ENCODE peak calls at places on chromosome 7, in nine cellular contexts. N is endothelial cell, Y is AG10803, V is spleen, K is GM20000, G is cardiac fibroblast, I is neural progenitor cell, H is suprapubic skin, O is uterus. R is an unnamed sample.

GRCh38 chr7:79980376-79980775 is 154.3 kb upstream of the GNAI1 start:
- DNase-seq in H (no peak), G (no peak), I (no peak), O (no peak), V (no peak), N (no peak), K (no peak), Y (no peak), R (no peak)

GRCh38 chr7:111869266-111869665 is 307.0 kb upstream of the IMMP2L start:
- DNase-seq in N (no peak), O (no peak), K (no peak), G (no peak), V (no peak), H (no peak), I (no peak), Y (no peak), R (no peak)

GRCh38 chr7:148242271-148242801 is 348.2 kb upstream of the C7orf33 start:
- DNase-seq in O (peak), H (no peak), Y (peak), V (no peak), N (peak), I (peak), K (peak), G (peak), R (no peak)

GRCh38 chr7:103630318-103630717 is 184.3 kb upstream of the SLC26A5 start:
- DNase-seq in K (no peak), Y (peak), V (no peak), H (no peak), G (peak), N (no peak), I (no peak), O (no peak), R (no peak)

GRCh38 chr7:157238087-157238486 is 98.7 kb upstream of the DNAJB6 start:
- DNase-seq in O (no peak), H (no peak), G (no peak), V (no peak), K (no peak), I (no peak), N (no peak), Y (no peak), R (no peak)

GRCh38 chr7:55425141-55425752 is 60.1 kb downstream of the LANCL2 start:
- DNase-seq in Y (no peak), H (no peak), V (no peak), N (no peak), O (no peak), G (no peak), I (no peak), K (no peak), R (no peak)

GRCh38 chr7:123208793-123209192 is 9.0 kb upstream of the SLC13A1 start:
- DNase-seq in O (no peak), H (no peak), Y (no peak), V (no peak), N (no peak), I (peak), K (peak), G (peak), R (no peak)

GRCh38 chr7:116315293-116315692 is 105.0 kb downstream of the TES start:
- DNase-seq in Y (peak), N (no peak), I (peak), H (no peak), V (no peak), G (no peak), K (no peak), O (no peak), R (no peak)

GRCh38 chr7:13990319-13990983 is 985 bp upstream of the ETV1 start:
- DNase-seq in I (peak), G (peak), N (peak), K (peak), V (peak), O (peak), Y (peak), H (no peak), R (no peak)

GRCh38 chr7:84704380-84704779 is 482.5 kb downstream of the SEMA3D start:
- DNase-seq in N (no peak), Y (no peak), V (no peak), G (no peak), I (peak), K (no peak), H (no peak), O (no peak), R (no peak)

GRCh38 chr7:27158436-27159277 is 2.2 kb upstream of the HOXA7 start:
- DNase-seq in O (peak), H (peak), V (peak), G (no peak), N (no peak), I (no peak), K (no peak), Y (no peak), R (no peak)

GRCh38 chr7:30365626-30366025 is 81.2 kb downstream of the ZNRF2 start:
- DNase-seq in V (no peak), N (no peak), K (no peak), H (no peak), O (no peak), Y (peak), I (no peak), G (no peak), R (no peak)

GRCh38 chr7:132411142-132411541 is 165.1 kb downstream of the PLXNA4 start:
- DNase-seq in G (no peak), H (no peak), I (no peak), N (no peak), O (no peak), Y (no peak), V (peak), K (no peak), R (no peak)

GRCh38 chr7:91233201-91233600 is 31.0 kb upstream of the FZD1 start:
- DNase-seq in G (no peak), Y (peak), K (no peak), V (no peak), O (no peak), H (no peak), I (no peak), N (no peak), R (no peak)

GRCh38 chr7:123522061-123522460 is 12.3 kb downstream of the IQUB start:
- DNase-seq in K (no peak), Y (no peak), H (no peak), O (no peak), N (no peak), V (no peak), G (no peak), I (no peak), R (no peak)

GRCh38 chr7:151711906-151712771 is 164.8 kb downstream of the PRKAG2 start:
- DNase-seq in Y (no peak), H (no peak), K (no peak), I (no peak), V (no peak), G (no peak), O (no peak), N (no peak), R (no peak)

GRCh38 chr7:99459087-99459486 is 6.9 kb downstream of the ATP5MF start:
- DNase-seq in N (peak), O (no peak), K (no peak), I (peak), H (no peak), V (no peak), G (peak), Y (peak), R (no peak)

GRCh38 chr7:23266918-23267317 is 20.3 kb downstream of the GPNMB start:
- DNase-seq in V (no peak), K (no peak), O (no peak), I (no peak), H (no peak), N (no peak), G (no peak), Y (no peak), R (no peak)

GRCh38 chr7:133369130-133369529 is 116.3 kb downstream of the EXOC4 start:
- DNase-seq in Y (no peak), I (no peak), V (no peak), G (no peak), O (no peak), K (no peak), H (no peak), N (no peak), R (no peak)

GRCh38 chr7:25255603-25256320 is 27.5 kb upstream of the NPVF start:
- DNase-seq in N (no peak), V (no peak), Y (no peak), H (no peak), G (no peak), K (no peak), O (no peak), I (peak), R (no peak)

GRCh38 chr7:22549051-22549450 is 49.1 kb upstream of the STEAP1B start:
- DNase-seq in V (no peak), H (no peak), Y (no peak), K (no peak), G (no peak), N (no peak), I (no peak), O (no peak), R (no peak)

GRCh38 chr7:41700044-41700471 is 2.8 kb downstream of the INHBA start:
- DNase-seq in K (no peak), V (no peak), Y (no peak), I (peak), H (no peak), G (no peak), O (no peak), N (no peak), R (no peak)

GRCh38 chr7:106110238-106110560 is 1.9 kb downstream of the SYPL1 start:
- DNase-seq in K (no peak), V (no peak), O (no peak), H (no peak), Y (peak), G (peak), I (no peak), N (no peak), R (no peak)

GRCh38 chr7:94223375-94224084 is 171.2 kb upstream of the COL1A2 start:
- DNase-seq in O (no peak), N (peak), H (no peak), K (peak), Y (peak), G (peak), I (peak), V (no peak), R (no peak)

GRCh38 chr7:75739796-75740672 is 1.3 kb upstream of the HIP1 start:
- DNase-seq in G (peak), Y (no peak), V (no peak), I (no peak), K (peak), O (no peak), H (no peak), N (no peak), R (no peak)

GRCh38 chr7:23011222-23011924 is 2.6 kb downstream of the HYCC1 start:
- DNase-seq in N (no peak), Y (no peak), O (no peak), K (no peak), G (no peak), V (no peak), H (no peak), I (no peak), R (no peak)

GRCh38 chr7:30173058-30173897 is 38.5 kb downstream of the MTURN start:
- DNase-seq in Y (peak), N (no peak), O (peak), K (no peak), H (peak), G (peak), I (peak), V (no peak), R (peak)

GRCh38 chr7:92586403-92586802 is 3.8 kb downstream of the FAM133B start:
- DNase-seq in I (no peak), G (peak), N (no peak), H (no peak), Y (peak), V (no peak), K (no peak), O (no peak), R (no peak)

DNA sequence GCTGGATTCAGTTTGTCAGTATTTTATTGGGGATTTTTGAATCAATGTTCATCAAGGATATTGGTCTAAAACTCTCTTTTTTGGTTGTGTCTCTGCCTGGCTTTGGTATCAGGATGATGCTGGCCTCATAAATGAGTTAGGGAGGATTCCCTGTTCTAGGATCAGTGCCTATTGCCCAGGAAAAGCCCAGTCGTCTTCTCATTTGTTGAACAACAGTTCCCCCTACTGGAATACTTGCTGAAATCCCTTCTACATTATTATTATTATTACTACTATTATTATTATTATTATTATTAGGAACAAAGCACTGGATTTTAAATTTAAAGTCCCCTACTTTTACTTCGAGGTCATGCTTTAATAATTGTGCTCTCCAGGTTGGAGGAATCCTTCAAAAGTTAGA is 528.9 kb downstream of the MAGI2 start:
- DNase-seq in Y (peak), O (no peak), K (no peak), G (peak), I (peak), N (peak), V (no peak), H (no peak), R (no peak)
- TF ChIP-seq CTCF in Y (peak), O (no peak), K (no peak), G (no peak), I (peak), N (peak), V (no peak), H (no peak), R (peak)

GRCh38 chr7:127557803-127558202 is 27.6 kb downstream of the GCC1 start:
- DNase-seq in V (no peak), Y (no peak), H (no peak), I (no peak), O (no peak), G (peak), N (no peak), K (no peak), R (no peak)
- TF ChIP-seq CTCF in V (no peak), Y (peak), H (no peak), I (no peak), O (no peak), G (no peak), N (no peak), K (no peak), R (no peak)

GRCh38 chr7:121366852-121367431 is 29.2 kb downstream of the FAM3C start:
- DNase-seq in V (no peak), K (no peak), G (peak), I (peak), H (no peak), O (peak), N (peak), Y (peak), R (no peak)
- TF ChIP-seq CTCF in V (peak), K (peak), G (peak), I (peak), H (peak), O (peak), N (peak), Y (peak), R (peak)

DNA sequence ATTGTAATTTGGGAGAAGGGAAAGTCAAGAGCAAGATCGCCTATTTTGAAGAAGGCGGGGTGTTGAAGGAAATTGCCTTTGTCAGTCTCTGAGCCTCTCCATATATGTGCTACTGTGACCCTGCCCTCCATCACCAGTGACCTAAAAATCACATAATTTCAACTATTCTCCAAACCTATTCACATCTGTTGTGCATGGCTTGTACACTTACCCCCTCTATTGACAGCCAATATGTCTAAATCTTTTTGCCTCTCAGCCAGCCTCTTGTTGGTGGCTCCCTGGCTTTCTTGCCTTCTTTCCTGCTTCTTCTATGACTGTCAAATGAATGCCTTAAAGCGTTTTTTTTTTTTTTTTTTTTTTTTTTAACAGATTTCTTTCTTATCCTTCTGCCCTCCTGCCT is 295.6 kb downstream of the AUTS2 start:
- DNase-seq in G (peak), O (no peak), V (no peak), Y (peak), N (peak), H (no peak), I (peak), K (peak), R (no peak)
- TF ChIP-seq CTCF in G (peak), O (peak), V (no peak), Y (peak), N (no peak), H (no peak), I (peak), K (peak), R (peak)

GRCh38 chr7:44966731-44967538 is 11.9 kb downstream of the MYO1G start:
- DNase-seq in N (no peak), I (no peak), H (no peak), Y (no peak), O (no peak), G (no peak), V (no peak), K (peak), R (no peak)

GRCh38 chr7:44965937-44966730 is 12.7 kb downstream of the MYO1G start:
- DNase-seq in G (no peak), Y (no peak), K (peak), I (no peak), N (no peak), O (no peak), H (peak), V (peak), R (no peak)

GRCh38 chr7:44969701-44970494 is 8.9 kb downstream of the MYO1G start:
- DNase-seq in G (no peak), V (peak), N (no peak), O (no peak), Y (no peak), H (no peak), K (no peak), I (no peak), R (no peak)

GRCh38 chr7:44969049-44969700 is 9.6 kb downstream of the MYO1G start:
- DNase-seq in H (no peak), O (no peak), K (no peak), N (no peak), G (no peak), V (peak), Y (no peak), I (no peak), R (no peak)

GRCh38 chr7:44967571-44968446 is 11.0 kb downstream of the MYO1G start:
- DNase-seq in N (peak), H (peak), O (no peak), Y (no peak), G (peak), V (peak), K (peak), I (peak), R (no peak)
- TF ChIP-seq CTCF in N (no peak), H (no peak), O (peak), Y (peak), G (peak), V (no peak), K (no peak), I (peak), R (peak)

DNA sequence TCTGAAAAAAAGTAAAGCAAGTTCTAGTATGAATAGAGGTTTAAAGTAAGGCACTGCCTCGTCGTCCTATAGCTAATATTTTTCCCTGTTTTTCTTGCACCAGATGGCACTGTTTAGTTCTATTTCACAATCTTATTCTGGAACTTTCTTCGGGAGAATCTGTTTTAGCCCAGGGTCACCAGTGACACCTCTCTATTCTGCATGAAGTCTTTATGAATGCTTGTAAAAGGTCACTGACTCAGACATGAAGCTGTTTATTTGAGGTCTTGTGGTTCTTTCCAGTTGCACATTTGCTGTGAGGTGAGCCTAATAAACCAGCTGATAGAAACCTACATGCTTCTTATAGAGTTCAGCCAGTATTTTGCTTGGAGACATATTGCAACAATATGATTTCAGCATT is 444.3 kb downstream of the AUTS2 start:
- DNase-seq in H (no peak), N (no peak), I (no peak), O (no peak), Y (peak), G (peak), K (no peak), V (no peak), R (no peak)
- TF ChIP-seq CTCF in H (no peak), N (no peak), I (peak), O (peak), Y (peak), G (no peak), K (no peak), V (no peak), R (peak)

GRCh38 chr7:128697301-128697905 is 25.3 kb downstream of the GARIN1A start:
- DNase-seq in H (peak), V (peak), O (no peak), Y (peak), G (peak), K (peak), N (peak), I (peak), R (peak)
- TF ChIP-seq CTCF in H (no peak), V (no peak), O (no peak), Y (peak), G (peak), K (no peak), N (no peak), I (peak), R (peak)

DNA sequence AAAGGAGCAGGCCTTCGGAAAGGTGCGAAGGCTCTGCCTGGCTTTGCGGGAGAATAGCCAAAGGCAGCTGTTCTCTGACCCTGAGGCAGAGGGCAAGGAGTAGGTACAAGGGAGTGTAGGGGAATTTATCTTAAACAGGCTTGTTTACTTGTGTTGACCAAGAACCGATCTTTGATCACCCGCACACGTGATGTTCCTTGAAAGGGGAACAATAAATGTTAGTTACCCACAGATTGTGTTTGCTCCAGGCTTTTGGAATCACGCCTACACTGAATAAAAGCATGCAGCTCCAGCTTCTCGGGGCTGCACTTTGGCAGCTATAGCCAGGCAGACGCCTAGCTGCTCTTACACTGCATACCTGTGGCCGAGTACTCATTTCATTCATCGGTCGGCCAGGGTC is 420.8 kb downstream of the PHF14 start:
- DNase-seq in Y (no peak), K (no peak), H (no peak), V (no peak), G (no peak), O (no peak), I (no peak), N (no peak), R (no peak)
- TF ChIP-seq CTCF in Y (no peak), K (no peak), H (no peak), V (no peak), G (no peak), O (no peak), I (no peak), N (no peak), R (no peak)

R was measured in AG09319.